ENCODE peak calls at places on chromosomes 2 and 18, in five cellular contexts. I is A549, D is IMR-90, F is body of pancreas, M is stomach. W is an unnamed sample.

GRCh38 chr2:218852911-218853667 is 6.5 kb upstream of the WNT6 start:
- DNase-seq in I (peak; percentile 75), D (peak; percentile 52), F (peak; percentile 59), M (peak; percentile 67), W (peak; percentile 27)

GRCh38 chr2:112648081-112648480 is 2.3 kb downstream of the SLC20A1 start:
- DNase-seq in I (no peak), D (no peak), F (peak; percentile 27), M (no peak), W (no peak)

GRCh38 chr2:203453858-203454451 is 81.1 kb downstream of the RAPH1 start:
- DNase-seq in I (peak; percentile 64), D (peak; percentile 72), F (peak; percentile 24), M (no peak), W (no peak)

GRCh38 chr2:118932949-118933348 is 9.0 kb upstream of the MARCO start:
- DNase-seq in I (no peak), D (no peak), F (no peak), M (no peak), W (no peak)

GRCh38 chr2:30446602-30447148 is 371 bp upstream of the LCLAT1 start:
- DNase-seq in I (no peak), D (no peak), F (no peak), M (no peak), W (no peak)

GRCh38 chr2:6679481-6679880 is 186.2 kb downstream of the CMPK2 start:
- DNase-seq in I (no peak), D (no peak), F (no peak), M (no peak), W (no peak)

GRCh38 chr2:1552611-1553010 is 139.3 kb downstream of the TPO start:
- DNase-seq in I (no peak), D (no peak), F (no peak), M (no peak), W (no peak)

GRCh38 chr2:38298539-38298938 is 78.5 kb downstream of the ATL2 start:
- DNase-seq in I (no peak), D (no peak), F (no peak), M (no peak), W (no peak)

GRCh38 chr2:111930875-111931274 is 32.5 kb downstream of the MERTK start:
- DNase-seq in I (no peak), D (peak; percentile 65), F (no peak), M (no peak), W (no peak)

GRCh38 chr2:209817818-209818420 is 46.3 kb downstream of the UNC80 start:
- DNase-seq in I (no peak), D (no peak), F (no peak), M (no peak), W (no peak)

GRCh38 chr2:189933911-189934399 is 128.6 kb downstream of the MSTN start:
- DNase-seq in I (peak; percentile 70), D (peak; percentile 93), F (no peak), M (no peak), W (no peak)

GRCh38 chr2:118670868-118671267 is 176.6 kb downstream of the EN1 start:
- DNase-seq in I (no peak), D (peak; percentile 44), F (no peak), M (no peak), W (no peak)

GRCh38 chr2:158931577-158931976 is 36.9 kb upstream of the TANC1 start:
- DNase-seq in I (no peak), D (peak; percentile 87), F (no peak), M (no peak), W (no peak)

GRCh38 chr2:10057231-10058107 is 14.1 kb downstream of the KLF11 start:
- DNase-seq in I (no peak), D (peak; percentile 88), F (no peak), M (peak; percentile 57), W (no peak)

GRCh38 chr18:39190508-39190907 is 1624.9 kb upstream of the CELF4 start:
- DNase-seq in I (no peak), D (no peak), F (no peak), M (no peak), W (no peak)

GRCh38 chr2:226080323-226080722 is 680.8 kb downstream of the NYAP2 start:
- DNase-seq in I (no peak), D (peak; percentile 93), F (no peak), M (no peak), W (no peak)

GRCh38 chr2:146734042-146734715 is 1110.7 kb upstream of the ACVR2A start:
- DNase-seq in I (peak; percentile 52), D (peak; percentile 41), F (no peak), M (no peak), W (no peak)

GRCh38 chr2:165196411-165196810 is 7.4 kb downstream of the SCN3A start:
- DNase-seq in I (no peak), D (no peak), F (no peak), M (no peak), W (no peak)

GRCh38 chr2:27323592-27324285 is 842 bp upstream of the MPV17 start:
- DNase-seq in I (no peak), D (no peak), F (no peak), M (no peak), W (no peak)

GRCh38 chr2:2769481-2770431 is 438.7 kb upstream of the MYT1L start:
- DNase-seq in I (peak; percentile 4), D (no peak), F (no peak), M (no peak), W (no peak)

GRCh38 chr2:86704482-86704971 is 15.6 kb upstream of the RMND5A start:
- DNase-seq in I (peak; percentile 77), D (peak; percentile 78), F (peak; percentile 81), M (peak; percentile 62), W (peak; percentile 35)

GRCh38 chr2:11573418-11574175 is 39.8 kb downstream of the GREB1 start:
- DNase-seq in I (no peak), D (peak; percentile 58), F (peak; percentile 2), M (no peak), W (no peak)

GRCh38 chr2:144078802-144079386 is 441.0 kb downstream of the ZEB2 start:
- DNase-seq in I (no peak), D (no peak), F (no peak), M (no peak), W (no peak)

GRCh38 chr2:134836986-134837385 is 1.4 kb upstream of the ACMSD start:
- DNase-seq in I (no peak), D (peak; percentile 91), F (no peak), M (no peak), W (no peak)

GRCh38 chr2:9708683-9709538 is 78.1 kb upstream of the YWHAQ start:
- DNase-seq in I (no peak), D (no peak), F (no peak), M (no peak), W (no peak)

GRCh38 chr18:79506191-79507075 is 110.7 kb downstream of the NFATC1 start:
- DNase-seq in I (no peak), D (no peak), F (no peak), M (no peak), W (peak; percentile 63)

DNA sequence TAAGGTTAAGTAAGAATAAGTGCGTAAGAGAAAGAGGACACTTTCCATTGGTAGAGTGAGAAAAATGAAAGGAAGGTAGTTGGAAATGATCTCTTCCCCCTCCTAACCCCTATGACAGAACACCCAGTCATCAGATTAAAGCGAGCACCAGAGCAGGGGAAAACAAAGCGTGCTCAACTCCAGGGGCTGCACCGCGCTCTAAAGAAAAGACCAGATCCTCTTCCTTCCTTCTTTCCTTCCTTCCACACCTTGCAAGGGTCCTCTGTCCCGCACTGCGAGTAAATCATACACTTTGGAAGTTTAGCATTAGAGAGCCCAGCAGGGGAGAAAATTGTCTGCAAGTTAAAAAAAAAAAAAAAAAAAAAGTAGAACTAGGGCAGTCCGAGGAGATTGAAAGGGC is 931 bp upstream of the CDH7 start:
- DNase-seq in I (no peak), D (no peak), F (no peak), M (no peak), W (no peak)
- H3K4me3 ChIP-seq in I (no peak overlapping the region), D (no peak overlapping the region), F (no peak overlapping the region), M (no peak overlapping the region), W (no peak overlapping the region)

DNA sequence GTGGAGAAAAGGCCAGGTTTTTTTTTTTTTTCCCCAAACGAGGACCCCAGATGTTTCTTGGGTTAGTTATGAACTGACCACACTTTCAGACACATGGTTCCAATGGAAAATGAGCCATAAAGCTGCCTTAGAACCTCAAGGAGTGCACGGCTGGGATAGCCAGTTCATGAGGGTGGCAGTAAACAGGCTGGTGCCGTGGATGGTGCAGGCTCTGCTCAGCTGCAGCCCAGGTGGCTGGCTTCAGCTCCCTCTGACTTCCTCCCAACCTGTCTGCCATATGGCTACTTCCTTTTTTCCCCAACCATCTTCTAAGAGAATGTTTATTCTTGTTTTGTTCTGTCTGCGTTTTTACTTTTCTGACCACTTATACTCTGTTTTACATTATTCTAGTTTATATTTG is 109.8 kb upstream of the LMAN1 start:
- DNase-seq in I (no peak), D (no peak), F (no peak), M (no peak), W (no peak)
- TF ChIP-seq POLR2A in I (no peak), D (no peak), F (no peak), M (no peak), W (no peak)

GRCh38 chr2:233764761-233765160 is 4.7 kb downstream of the UGT1A1 start:
- DNase-seq in I (no peak), D (peak; percentile 11), F (no peak), M (no peak), W (no peak)
- H3K4me3 ChIP-seq in I (no peak overlapping the region), D (no peak overlapping the region), F (no peak overlapping the region), M (no peak overlapping the region), W (no peak overlapping the region)

GRCh38 chr2:70123051-70123828 is 36.0 kb downstream of the PCBP1 start:
- DNase-seq in I (no peak), D (peak; percentile 50), F (peak; percentile 80), M (peak; percentile 66), W (peak; percentile 79)

GRCh38 chr2:70122470-70122869 is 35.2 kb downstream of the PCBP1 start:
- DNase-seq in I (no peak), D (no peak), F (no peak), M (no peak), W (no peak)

GRCh38 chr2:70125498-70125898 is 38.2 kb downstream of the PCBP1 start:
- DNase-seq in I (no peak), D (no peak), F (no peak), M (no peak), W (no peak)

GRCh38 chr2:70123829-70124117 is 36.5 kb downstream of the PCBP1 start:
- DNase-seq in I (no peak), D (no peak), F (no peak), M (no peak), W (no peak)

GRCh38 chr2:70124983-70125480 is 37.8 kb downstream of the PCBP1 start:
- DNase-seq in I (peak; percentile 70), D (peak; percentile 31), F (peak; percentile 66), M (peak; percentile 61), W (peak; percentile 71)
- TF ChIP-seq POLR2A in I (peak; percentile 75), D (no peak), F (peak; percentile 24), M (no peak), W (no peak)

DNA sequence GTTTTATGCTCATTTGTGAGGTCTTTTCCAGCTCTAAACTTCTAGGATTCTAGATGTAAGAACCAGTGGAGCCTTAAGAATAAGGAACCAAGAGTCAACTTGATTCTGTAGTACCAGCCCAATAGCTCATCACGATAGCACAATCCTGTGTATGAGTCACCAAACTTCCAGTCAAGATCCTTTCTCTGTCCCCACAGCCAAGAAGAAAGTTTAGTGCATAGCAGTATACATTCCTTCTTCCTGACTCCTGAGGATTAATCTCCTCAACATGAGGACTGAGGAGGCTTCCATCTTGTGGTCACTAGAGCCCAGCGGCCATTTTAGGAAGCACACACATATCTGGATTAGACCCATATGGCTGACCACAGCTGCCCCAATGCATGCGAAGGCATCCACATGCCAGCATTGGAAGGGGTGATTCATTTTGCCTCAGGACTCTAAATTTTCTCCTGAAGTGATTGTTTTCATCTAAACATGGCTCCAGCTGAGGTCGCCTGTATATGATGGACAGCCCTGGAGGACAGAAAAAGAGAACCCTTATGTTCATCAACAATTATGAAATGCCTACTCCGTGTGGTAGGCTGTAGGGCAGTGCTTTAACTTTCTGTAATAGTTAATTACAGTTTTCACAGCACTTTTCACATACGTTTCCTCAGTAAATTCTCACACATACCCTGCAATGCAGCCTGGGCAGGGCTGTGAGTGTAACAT is 53.5 kb downstream of the RASGRP3 start:
- DNase-seq in I (peak; percentile 48), D (peak; percentile 98), F (no peak), M (no peak), W (no peak)
- H3K4me3 ChIP-seq in I (no peak overlapping the region), D (no peak overlapping the region), F (no peak overlapping the region), M (no peak overlapping the region), W (no peak overlapping the region)

W was measured in uterus.